ENCODE peak calls at places on chromosomes 1 and 21, in seven cellular contexts. One of them, this sample, is unnamed.
A peak's percentile ranks its signal among the peaks of the same experiment; 100 is the strongest.

GRCh38 chr1:6162773-6163172 is 17.3 kb downstream of the CHD5 start:
- DNase-seq in iris pigment epithelial cell: no peak
- DNase-seq in left ventricle myocardium superior: peak; percentile 14
- DNase-seq in lung microvascular endothelial cell: no peak
- DNase-seq in tibial nerve: no peak
- DNase-seq in right atrium auricular region: no peak
- DNase-seq in hippocampal formation: no peak
- DNase-seq in this sample: no peak

GRCh38 chr1:240683576-240683975 is 71.6 kb upstream of the GREM2 start:
- DNase-seq in right atrium auricular region: no peak
- DNase-seq in tibial nerve: no peak
- DNase-seq in lung microvascular endothelial cell: no peak
- DNase-seq in left ventricle myocardium superior: no peak
- DNase-seq in hippocampal formation: no peak
- DNase-seq in iris pigment epithelial cell: no peak
- DNase-seq in this sample: no peak

GRCh38 chr1:34847094-34847493 is 12.5 kb downstream of the SMIM12 start:
- DNase-seq in hippocampal formation: no peak
- DNase-seq in tibial nerve: no peak
- DNase-seq in left ventricle myocardium superior: no peak
- DNase-seq in lung microvascular endothelial cell: peak; percentile 52
- DNase-seq in iris pigment epithelial cell: no peak
- DNase-seq in right atrium auricular region: no peak
- DNase-seq in this sample: no peak

GRCh38 chr1:89989791-89990190 is 5.1 kb upstream of the ZNF326 start:
- DNase-seq in left ventricle myocardium superior: no peak
- DNase-seq in lung microvascular endothelial cell: no peak
- DNase-seq in right atrium auricular region: no peak
- DNase-seq in tibial nerve: no peak
- DNase-seq in hippocampal formation: no peak
- DNase-seq in iris pigment epithelial cell: no peak
- DNase-seq in this sample: no peak

GRCh38 chr21:19853709-19854575 is 1144.3 kb upstream of the NCAM2 start:
- DNase-seq in left ventricle myocardium superior: peak; percentile 13
- DNase-seq in right atrium auricular region: no peak
- DNase-seq in hippocampal formation: no peak
- DNase-seq in tibial nerve: no peak
- DNase-seq in lung microvascular endothelial cell: no peak
- DNase-seq in iris pigment epithelial cell: no peak
- DNase-seq in this sample: no peak

GRCh38 chr1:10694274-10694632 is 102.2 kb downstream of the CASZ1 start:
- DNase-seq in left ventricle myocardium superior: no peak
- DNase-seq in right atrium auricular region: no peak
- DNase-seq in tibial nerve: no peak
- DNase-seq in iris pigment epithelial cell: peak; percentile 10
- DNase-seq in lung microvascular endothelial cell: peak; percentile 61
- DNase-seq in hippocampal formation: no peak
- DNase-seq in this sample: no peak

GRCh38 chr1:62841587-62842169 is 57.7 kb downstream of the ATG4C start:
- DNase-seq in left ventricle myocardium superior: no peak
- DNase-seq in tibial nerve: no peak
- DNase-seq in iris pigment epithelial cell: peak; percentile 65
- DNase-seq in hippocampal formation: no peak
- DNase-seq in right atrium auricular region: no peak
- DNase-seq in lung microvascular endothelial cell: peak; percentile 81
- DNase-seq in this sample: no peak

GRCh38 chr1:16924216-16924918 is 2.6 kb downstream of the CROCC start:
- DNase-seq in tibial nerve: no peak
- DNase-seq in hippocampal formation: no peak
- DNase-seq in lung microvascular endothelial cell: no peak
- DNase-seq in right atrium auricular region: no peak
- DNase-seq in left ventricle myocardium superior: no peak
- DNase-seq in iris pigment epithelial cell: no peak
- DNase-seq in this sample: peak; percentile 52

GRCh38 chr21:32336711-32337110 is 38.1 kb downstream of the MRAP start:
- DNase-seq in tibial nerve: no peak
- DNase-seq in iris pigment epithelial cell: peak; percentile 81
- DNase-seq in right atrium auricular region: no peak
- DNase-seq in left ventricle myocardium superior: no peak
- DNase-seq in lung microvascular endothelial cell: no peak
- DNase-seq in hippocampal formation: peak; percentile 37
- DNase-seq in this sample: peak; percentile 40

GRCh38 chr1:233867028-233867427 is 37.4 kb upstream of the SLC35F3 start:
- DNase-seq in hippocampal formation: no peak
- DNase-seq in left ventricle myocardium superior: no peak
- DNase-seq in iris pigment epithelial cell: no peak
- DNase-seq in tibial nerve: no peak
- DNase-seq in right atrium auricular region: no peak
- DNase-seq in lung microvascular endothelial cell: no peak
- DNase-seq in this sample: no peak

This sample was measured in islet precursor cell.